ENCODE peak calls at places on chromosomes 12 and 14, in four cellular contexts. One of them, this sample, is unnamed.

GRCh38 chr12:24228371-24228770 is 278.9 kb upstream of the SOX5 start:
- DNase-seq in HFF-Myc: no peak
- DNase-seq in foreskin fibroblast: no peak
- DNase-seq in sigmoid colon: no peak
- DNase-seq in this sample: no peak

GRCh38 chr12:105233045-105233905 is 2.7 kb downstream of the APPL2 start:
- DNase-seq in HFF-Myc: no peak
- DNase-seq in foreskin fibroblast: no peak
- DNase-seq in sigmoid colon: no peak
- DNase-seq in this sample: no peak

GRCh38 chr12:131923260-131923659 is 5.8 kb upstream of the PUS1 start:
- DNase-seq in HFF-Myc: no peak
- DNase-seq in foreskin fibroblast: no peak
- DNase-seq in sigmoid colon: peak
- DNase-seq in this sample: no peak

GRCh38 chr12:109959411-109960093 is 36.6 kb downstream of the GIT2 start:
- DNase-seq in HFF-Myc: no peak
- DNase-seq in foreskin fibroblast: no peak
- DNase-seq in sigmoid colon: no peak
- DNase-seq in this sample: no peak

GRCh38 chr12:27429606-27430005 is 16.9 kb upstream of the SMCO2 start:
- DNase-seq in HFF-Myc: no peak
- DNase-seq in foreskin fibroblast: no peak
- DNase-seq in sigmoid colon: no peak
- DNase-seq in this sample: no peak

GRCh38 chr12:2578772-2579171 is 216.0 kb upstream of the FKBP4 start:
- DNase-seq in HFF-Myc: no peak
- DNase-seq in foreskin fibroblast: no peak
- DNase-seq in sigmoid colon: no peak
- DNase-seq in this sample: no peak

GRCh38 chr14:68791078-68791983 is 1.5 kb downstream of the ZFP36L1 start:
- DNase-seq in HFF-Myc: no peak
- DNase-seq in foreskin fibroblast: no peak
- DNase-seq in sigmoid colon: no peak
- DNase-seq in this sample: no peak

GRCh38 chr14:90606434-90606833 is 209.6 kb downstream of the CALM1 start:
- DNase-seq in HFF-Myc: no peak
- DNase-seq in foreskin fibroblast: no peak
- DNase-seq in sigmoid colon: no peak
- DNase-seq in this sample: no peak

GRCh38 chr14:28375295-28375694 is 391.3 kb upstream of the FOXG1 start:
- DNase-seq in HFF-Myc: no peak
- DNase-seq in foreskin fibroblast: no peak
- DNase-seq in sigmoid colon: no peak
- DNase-seq in this sample: no peak

GRCh38 chr14:75982724-75983358 is 1.0 kb upstream of the TGFB3 start:
- DNase-seq in HFF-Myc: no peak
- DNase-seq in foreskin fibroblast: no peak
- DNase-seq in sigmoid colon: peak
- DNase-seq in this sample: no peak

GRCh38 chr12:4446335-4446734 is 720 bp upstream of the FGF6 start:
- DNase-seq in HFF-Myc: no peak
- DNase-seq in foreskin fibroblast: no peak
- DNase-seq in sigmoid colon: no peak
- DNase-seq in this sample: no peak

GRCh38 chr12:122062832-122063690 is 15.5 kb upstream of the MLXIP start:
- DNase-seq in HFF-Myc: no peak
- DNase-seq in foreskin fibroblast: peak
- DNase-seq in sigmoid colon: peak
- DNase-seq in this sample: no peak

DNA sequence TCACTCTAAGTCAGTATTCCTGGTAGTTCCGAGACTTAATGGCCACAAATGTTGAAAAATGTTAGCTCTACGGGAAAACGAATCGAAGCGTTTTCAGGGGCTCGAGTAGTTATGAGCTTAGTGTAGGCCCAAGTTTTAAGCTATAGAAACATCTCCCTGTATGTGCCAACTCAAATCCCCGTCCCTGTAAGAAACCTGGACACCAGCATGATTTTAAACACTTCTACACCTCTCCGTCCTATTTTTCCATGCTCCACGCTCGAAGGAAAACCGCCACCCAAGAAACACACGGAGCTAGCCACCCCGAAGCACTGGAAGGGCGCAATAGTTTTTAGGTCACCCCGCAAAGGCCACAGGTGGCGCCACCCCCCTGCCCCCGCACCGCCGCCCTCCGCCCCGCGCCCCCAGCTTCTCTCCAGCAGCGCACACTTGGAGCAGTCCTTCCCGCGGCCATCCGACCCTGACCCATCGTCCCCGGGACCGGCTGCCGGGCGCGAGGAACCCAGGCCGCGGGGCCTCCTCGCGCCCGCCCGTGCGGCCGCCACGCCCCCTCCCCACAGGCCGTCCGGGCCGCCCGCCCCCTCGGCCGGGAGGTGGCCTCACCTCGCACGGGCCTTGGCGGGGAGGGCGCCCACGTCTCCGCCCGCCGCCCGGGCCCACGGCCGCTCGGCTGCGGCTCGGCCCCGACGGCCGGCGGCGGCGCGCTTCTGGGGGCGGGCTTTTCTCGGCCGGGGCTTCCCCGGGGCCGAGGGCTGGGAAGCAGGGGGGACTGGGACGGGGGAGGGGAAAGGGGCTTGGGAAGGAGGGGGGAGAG is 519 bp downstream of the R3HDM2 start:
- DNase-seq in HFF-Myc: no peak
- DNase-seq in foreskin fibroblast: no peak
- DNase-seq in sigmoid colon: no peak
- DNase-seq in this sample: no peak
- H3K4me3 ChIP-seq in HFF-Myc: peak
- H3K4me3 ChIP-seq in foreskin fibroblast: peak
- H3K4me3 ChIP-seq in sigmoid colon: peak
- H3K4me3 ChIP-seq in this sample: peak

GRCh38 chr12:42652048-42652447 is 62.5 kb upstream of the PRICKLE1 start:
- DNase-seq in HFF-Myc: no peak
- DNase-seq in foreskin fibroblast: no peak
- DNase-seq in sigmoid colon: no peak
- DNase-seq in this sample: no peak
- TF ChIP-seq CTCF in HFF-Myc: no peak
- TF ChIP-seq CTCF in foreskin fibroblast: no peak
- TF ChIP-seq CTCF in sigmoid colon: no peak
- TF ChIP-seq CTCF in this sample: no peak

GRCh38 chr14:100728962-100729361 is 2.3 kb downstream of the DLK1 start:
- DNase-seq in HFF-Myc: no peak
- DNase-seq in foreskin fibroblast: no peak
- DNase-seq in sigmoid colon: no peak
- DNase-seq in this sample: no peak

GRCh38 chr14:100727565-100728240 is 1.0 kb downstream of the DLK1 start:
- DNase-seq in HFF-Myc: no peak
- DNase-seq in foreskin fibroblast: no peak
- DNase-seq in sigmoid colon: no peak
- DNase-seq in this sample: no peak

GRCh38 chr14:100725587-100726387 is 905 bp upstream of the DLK1 start:
- DNase-seq in HFF-Myc: no peak
- DNase-seq in foreskin fibroblast: no peak
- DNase-seq in sigmoid colon: no peak
- DNase-seq in this sample: no peak

GRCh38 chr14:100726467-100726811 is 253 bp upstream of the DLK1 start:
- DNase-seq in HFF-Myc: no peak
- DNase-seq in foreskin fibroblast: no peak
- DNase-seq in sigmoid colon: no peak
- DNase-seq in this sample: no peak

GRCh38 chr14:100726812-100727564 is at the start of gene DLK1:
- DNase-seq in HFF-Myc: no peak
- DNase-seq in foreskin fibroblast: no peak
- DNase-seq in sigmoid colon: no peak
- DNase-seq in this sample: no peak
- H3K4me3 ChIP-seq in HFF-Myc: no peak
- H3K4me3 ChIP-seq in foreskin fibroblast: no peak
- H3K4me3 ChIP-seq in sigmoid colon: no peak
- H3K4me3 ChIP-seq in this sample: no peak

GRCh38 chr12:884746-885414 is 64.6 kb downstream of the RAD52 start:
- DNase-seq in HFF-Myc: no peak
- DNase-seq in foreskin fibroblast: no peak
- DNase-seq in sigmoid colon: no peak
- DNase-seq in this sample: no peak
- TF ChIP-seq CTCF in HFF-Myc: no peak
- TF ChIP-seq CTCF in foreskin fibroblast: no peak
- TF ChIP-seq CTCF in sigmoid colon: no peak
- TF ChIP-seq CTCF in this sample: no peak

GRCh38 chr12:6767592-6768384 is 1.6 kb downstream of the PTMS start:
- DNase-seq in HFF-Myc: no peak
- DNase-seq in foreskin fibroblast: no peak
- DNase-seq in sigmoid colon: no peak
- DNase-seq in this sample: no peak
- H3K4me3 ChIP-seq in HFF-Myc: peak
- H3K4me3 ChIP-seq in foreskin fibroblast: peak
- H3K4me3 ChIP-seq in sigmoid colon: peak
- H3K4me3 ChIP-seq in this sample: peak

GRCh38 chr12:46111727-46112126 is 121.4 kb upstream of the SCAF11 start:
- DNase-seq in HFF-Myc: no peak
- DNase-seq in foreskin fibroblast: no peak
- DNase-seq in sigmoid colon: no peak
- DNase-seq in this sample: no peak

GRCh38 chr12:46110220-46110700 is 119.9 kb upstream of the SCAF11 start:
- DNase-seq in HFF-Myc: no peak
- DNase-seq in foreskin fibroblast: no peak
- DNase-seq in sigmoid colon: no peak
- DNase-seq in this sample: no peak

GRCh38 chr12:46109343-46110219 is 119.2 kb upstream of the SCAF11 start:
- DNase-seq in HFF-Myc: no peak
- DNase-seq in foreskin fibroblast: no peak
- DNase-seq in sigmoid colon: no peak
- DNase-seq in this sample: no peak

GRCh38 chr12:46112364-46112763 is 122.0 kb upstream of the SCAF11 start:
- DNase-seq in HFF-Myc: no peak
- DNase-seq in foreskin fibroblast: no peak
- DNase-seq in sigmoid colon: no peak
- DNase-seq in this sample: no peak

DNA sequence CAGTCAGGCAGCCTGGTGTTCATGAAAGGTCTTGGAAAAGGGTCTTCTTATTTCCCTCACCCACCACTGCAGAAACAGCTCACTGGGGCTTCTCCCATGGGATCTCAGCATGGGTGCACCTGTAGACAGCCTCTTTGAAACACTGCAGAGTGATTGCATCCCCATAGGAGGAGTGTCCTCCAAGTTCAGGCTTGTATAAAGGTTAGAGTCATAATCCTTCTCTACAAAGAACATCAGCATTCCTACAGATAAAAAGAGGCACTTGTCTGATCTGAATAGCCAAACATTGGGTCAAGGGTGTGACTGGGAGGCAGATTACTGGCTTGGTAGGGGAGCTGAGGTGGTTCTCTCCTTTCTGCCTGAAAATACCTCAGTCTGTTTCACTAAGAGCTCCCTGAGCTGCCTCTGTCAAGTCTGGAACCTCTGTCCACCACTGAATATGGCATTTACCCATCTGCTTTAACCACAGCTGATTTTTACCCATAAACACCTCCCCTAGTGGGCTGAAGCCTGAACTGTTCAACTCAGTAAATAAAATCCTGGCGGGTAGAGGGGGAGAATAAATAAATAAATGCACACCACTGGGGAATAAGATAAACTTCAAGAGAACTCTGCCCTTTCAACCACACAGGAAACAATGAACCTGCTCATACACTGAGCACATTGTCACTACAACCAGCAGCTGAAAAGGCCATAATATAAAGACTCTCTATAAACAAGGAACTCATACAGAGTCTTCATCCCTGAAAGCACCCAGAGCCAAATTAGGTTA is 120.7 kb upstream of the SCAF11 start:
- DNase-seq in HFF-Myc: no peak
- DNase-seq in foreskin fibroblast: no peak
- DNase-seq in sigmoid colon: no peak
- DNase-seq in this sample: no peak
- TF ChIP-seq CTCF in HFF-Myc: peak
- TF ChIP-seq CTCF in foreskin fibroblast: no peak
- TF ChIP-seq CTCF in sigmoid colon: no peak
- TF ChIP-seq CTCF in this sample: no peak

GRCh38 chr14:71523630-71524320 is 408.5 kb upstream of the RGS6 start:
- DNase-seq in HFF-Myc: peak
- DNase-seq in foreskin fibroblast: no peak
- DNase-seq in sigmoid colon: no peak
- DNase-seq in this sample: no peak

GRCh38 chr14:71521736-71522135 is 410.5 kb upstream of the RGS6 start:
- DNase-seq in HFF-Myc: peak
- DNase-seq in foreskin fibroblast: no peak
- DNase-seq in sigmoid colon: no peak
- DNase-seq in this sample: no peak

GRCh38 chr14:71525663-71526246 is 406.5 kb upstream of the RGS6 start:
- DNase-seq in HFF-Myc: no peak
- DNase-seq in foreskin fibroblast: no peak
- DNase-seq in sigmoid colon: no peak
- DNase-seq in this sample: no peak

GRCh38 chr14:71524321-71524982 is 407.8 kb upstream of the RGS6 start:
- DNase-seq in HFF-Myc: no peak
- DNase-seq in foreskin fibroblast: no peak
- DNase-seq in sigmoid colon: no peak
- DNase-seq in this sample: no peak

GRCh38 chr14:71521238-71521637 is 411.0 kb upstream of the RGS6 start:
- DNase-seq in HFF-Myc: no peak
- DNase-seq in foreskin fibroblast: no peak
- DNase-seq in sigmoid colon: no peak
- DNase-seq in this sample: no peak
- H3K4me3 ChIP-seq in HFF-Myc: no peak
- H3K4me3 ChIP-seq in foreskin fibroblast: no peak
- H3K4me3 ChIP-seq in sigmoid colon: no peak
- H3K4me3 ChIP-seq in this sample: no peak